ENCODE peak calls at places on chromosomes 4 and X, in eight cellular contexts. One of them, this sample, is unnamed. For H3K4me1, the result is how much of the 10 kb centered on the place peaks cover.

GRCh38 chr4:94453534-94453963 is 1.8 kb downstream of the PDLIM5 start:
- DNase-seq in CD4-positive, CD25-positive, alpha-beta regulatory T cell: no peak
- DNase-seq in neural progenitor cell: no peak
- DNase-seq in heart left ventricle: no peak
- DNase-seq in naive thymus-derived CD4-positive, alpha-beta T cell: no peak
- DNase-seq in HCT116: no peak
- DNase-seq in psoas muscle: no peak
- DNase-seq in left lung: no peak
- DNase-seq in this sample: no peak

GRCh38 chrX:3550160-3550765 is 163.2 kb downstream of the PRKX start:
- DNase-seq in naive thymus-derived CD4-positive, alpha-beta T cell: no peak
- DNase-seq in HCT116: no peak
- DNase-seq in neural progenitor cell: peak
- DNase-seq in CD4-positive, CD25-positive, alpha-beta regulatory T cell: no peak
- DNase-seq in left lung: no peak
- DNase-seq in psoas muscle: no peak
- DNase-seq in heart left ventricle: no peak
- DNase-seq in this sample: no peak

GRCh38 chr4:16772366-16772850 is 126.0 kb downstream of the LDB2 start:
- DNase-seq in psoas muscle: no peak
- DNase-seq in HCT116: no peak
- DNase-seq in left lung: no peak
- DNase-seq in naive thymus-derived CD4-positive, alpha-beta T cell: no peak
- DNase-seq in CD4-positive, CD25-positive, alpha-beta regulatory T cell: no peak
- DNase-seq in heart left ventricle: no peak
- DNase-seq in neural progenitor cell: no peak
- DNase-seq in this sample: no peak

GRCh38 chr4:14853186-14853946 is 148.9 kb upstream of the CPEB2 start:
- DNase-seq in left lung: no peak
- DNase-seq in HCT116: no peak
- DNase-seq in naive thymus-derived CD4-positive, alpha-beta T cell: no peak
- DNase-seq in neural progenitor cell: no peak
- DNase-seq in CD4-positive, CD25-positive, alpha-beta regulatory T cell: no peak
- DNase-seq in heart left ventricle: no peak
- DNase-seq in psoas muscle: no peak
- DNase-seq in this sample: no peak

GRCh38 chrX:1465261-1466231 is 12.8 kb upstream of the ASMTL start:
- DNase-seq in heart left ventricle: peak
- DNase-seq in naive thymus-derived CD4-positive, alpha-beta T cell: no peak
- DNase-seq in neural progenitor cell: no peak
- DNase-seq in left lung: peak
- DNase-seq in HCT116: no peak
- DNase-seq in psoas muscle: no peak
- DNase-seq in CD4-positive, CD25-positive, alpha-beta regulatory T cell: no peak
- DNase-seq in this sample: no peak

GRCh38 chr4:160212078-160212477 is 1109.2 kb downstream of the RAPGEF2 start:
- DNase-seq in naive thymus-derived CD4-positive, alpha-beta T cell: no peak
- DNase-seq in left lung: no peak
- DNase-seq in CD4-positive, CD25-positive, alpha-beta regulatory T cell: no peak
- DNase-seq in HCT116: no peak
- DNase-seq in neural progenitor cell: no peak
- DNase-seq in psoas muscle: no peak
- DNase-seq in heart left ventricle: no peak
- DNase-seq in this sample: no peak

GRCh38 chr4:119014658-119015057 is 121.0 kb upstream of the MYOZ2 start:
- DNase-seq in heart left ventricle: no peak
- DNase-seq in CD4-positive, CD25-positive, alpha-beta regulatory T cell: no peak
- DNase-seq in HCT116: no peak
- DNase-seq in neural progenitor cell: no peak
- DNase-seq in psoas muscle: no peak
- DNase-seq in left lung: no peak
- DNase-seq in naive thymus-derived CD4-positive, alpha-beta T cell: no peak
- DNase-seq in this sample: no peak

GRCh38 chr4:186144180-186144579 is 39.7 kb downstream of the FAM149A start:
- DNase-seq in neural progenitor cell: peak
- DNase-seq in psoas muscle: peak
- DNase-seq in heart left ventricle: no peak
- DNase-seq in left lung: no peak
- DNase-seq in naive thymus-derived CD4-positive, alpha-beta T cell: no peak
- DNase-seq in CD4-positive, CD25-positive, alpha-beta regulatory T cell: no peak
- DNase-seq in HCT116: no peak
- DNase-seq in this sample: no peak

GRCh38 chr4:118772149-118773081 is 63.5 kb downstream of the SEC24D start:
- DNase-seq in neural progenitor cell: peak
- DNase-seq in HCT116: peak
- DNase-seq in psoas muscle: no peak
- DNase-seq in left lung: no peak
- DNase-seq in heart left ventricle: no peak
- DNase-seq in naive thymus-derived CD4-positive, alpha-beta T cell: peak
- DNase-seq in CD4-positive, CD25-positive, alpha-beta regulatory T cell: no peak
- DNase-seq in this sample: peak

GRCh38 chrX:16185725-16186136 is 18.4 kb downstream of the MAGEB17 start:
- DNase-seq in CD4-positive, CD25-positive, alpha-beta regulatory T cell: no peak
- DNase-seq in heart left ventricle: no peak
- DNase-seq in HCT116: peak
- DNase-seq in psoas muscle: no peak
- DNase-seq in left lung: no peak
- DNase-seq in naive thymus-derived CD4-positive, alpha-beta T cell: no peak
- DNase-seq in neural progenitor cell: no peak
- DNase-seq in this sample: no peak

GRCh38 chr4:119106036-119107000 is 29.3 kb upstream of the MYOZ2 start:
- DNase-seq in psoas muscle: no peak
- DNase-seq in neural progenitor cell: no peak
- DNase-seq in HCT116: no peak
- DNase-seq in left lung: no peak
- DNase-seq in CD4-positive, CD25-positive, alpha-beta regulatory T cell: no peak
- DNase-seq in naive thymus-derived CD4-positive, alpha-beta T cell: no peak
- DNase-seq in heart left ventricle: no peak
- DNase-seq in this sample: no peak

GRCh38 chr4:41384992-41385391 is 128.3 kb downstream of the UCHL1 start:
- DNase-seq in neural progenitor cell: no peak
- DNase-seq in psoas muscle: peak
- DNase-seq in left lung: peak
- DNase-seq in CD4-positive, CD25-positive, alpha-beta regulatory T cell: no peak
- DNase-seq in heart left ventricle: peak
- DNase-seq in HCT116: no peak
- DNase-seq in naive thymus-derived CD4-positive, alpha-beta T cell: no peak
- DNase-seq in this sample: no peak

GRCh38 chr4:159060161-159060560 is 42.7 kb upstream of the RAPGEF2 start:
- DNase-seq in CD4-positive, CD25-positive, alpha-beta regulatory T cell: no peak
- DNase-seq in naive thymus-derived CD4-positive, alpha-beta T cell: no peak
- DNase-seq in left lung: no peak
- DNase-seq in psoas muscle: no peak
- DNase-seq in heart left ventricle: no peak
- DNase-seq in HCT116: no peak
- DNase-seq in neural progenitor cell: no peak
- DNase-seq in this sample: no peak

DNA sequence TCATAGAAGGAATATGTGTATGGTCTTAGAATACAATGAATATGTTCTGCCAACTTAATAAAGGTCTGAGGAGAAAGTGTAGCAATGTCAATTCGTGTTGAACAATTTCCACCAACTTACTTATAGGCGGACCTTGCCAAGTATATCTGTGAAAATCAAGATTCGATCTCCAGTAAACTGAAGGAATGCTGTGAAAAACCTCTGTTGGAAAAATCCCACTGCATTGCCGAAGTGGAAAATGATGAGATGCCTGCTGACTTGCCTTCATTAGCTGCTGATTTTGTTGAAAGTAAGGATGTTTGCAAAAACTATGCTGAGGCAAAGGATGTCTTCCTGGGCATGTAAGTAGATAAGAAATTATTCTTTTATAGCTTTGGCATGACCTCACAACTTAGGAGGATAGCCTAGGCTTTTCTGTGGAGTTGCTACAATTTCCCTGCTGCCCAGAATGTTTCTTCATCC is 9.2 kb downstream of the ALB start:
- DNase-seq in neural progenitor cell: no peak
- DNase-seq in naive thymus-derived CD4-positive, alpha-beta T cell: no peak
- DNase-seq in left lung: no peak
- DNase-seq in psoas muscle: no peak
- DNase-seq in HCT116: no peak
- DNase-seq in CD4-positive, CD25-positive, alpha-beta regulatory T cell: no peak
- DNase-seq in heart left ventricle: no peak
- DNase-seq in this sample: no peak
- H3K4me1 ChIP-seq in neural progenitor cell: under half
- H3K4me1 ChIP-seq in naive thymus-derived CD4-positive, alpha-beta T cell: under half
- H3K4me1 ChIP-seq in left lung: under half
- H3K4me1 ChIP-seq in psoas muscle: under half
- H3K4me1 ChIP-seq in HCT116: under half
- H3K4me1 ChIP-seq in CD4-positive, CD25-positive, alpha-beta regulatory T cell: under half
- H3K4me1 ChIP-seq in heart left ventricle: under half
- H3K4me1 ChIP-seq in this sample: under half

GRCh38 chr4:38383646-38384121 is 280.3 kb upstream of the KLF3 start:
- DNase-seq in CD4-positive, CD25-positive, alpha-beta regulatory T cell: no peak
- DNase-seq in left lung: no peak
- DNase-seq in psoas muscle: no peak
- DNase-seq in naive thymus-derived CD4-positive, alpha-beta T cell: no peak
- DNase-seq in neural progenitor cell: no peak
- DNase-seq in heart left ventricle: no peak
- DNase-seq in HCT116: no peak
- DNase-seq in this sample: no peak
- H3K4me1 ChIP-seq in CD4-positive, CD25-positive, alpha-beta regulatory T cell: under half
- H3K4me1 ChIP-seq in left lung: under half
- H3K4me1 ChIP-seq in psoas muscle: under half
- H3K4me1 ChIP-seq in naive thymus-derived CD4-positive, alpha-beta T cell: under half
- H3K4me1 ChIP-seq in neural progenitor cell: under half
- H3K4me1 ChIP-seq in heart left ventricle: under half
- H3K4me1 ChIP-seq in HCT116: under half
- H3K4me1 ChIP-seq in this sample: under half

DNA sequence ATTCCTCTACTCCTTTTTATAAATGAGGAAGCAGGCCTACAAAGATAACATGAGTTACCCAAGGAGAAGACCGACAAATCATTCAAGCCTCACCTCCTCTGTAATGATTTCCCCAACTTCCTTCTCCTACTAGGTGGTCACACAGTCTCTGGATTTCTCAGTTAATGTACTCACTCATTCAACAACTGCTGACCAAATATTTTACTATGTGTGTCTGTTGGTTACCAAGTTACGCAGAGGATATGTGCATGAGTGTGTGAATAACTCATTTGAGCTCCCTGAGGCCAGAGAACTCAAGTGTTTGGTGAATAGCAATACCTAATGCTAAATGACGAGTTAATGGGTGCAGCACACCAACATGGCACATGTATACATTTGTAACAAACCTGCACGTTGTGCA is 10.4 kb downstream of the CASK start:
- DNase-seq in naive thymus-derived CD4-positive, alpha-beta T cell: no peak
- DNase-seq in left lung: no peak
- DNase-seq in psoas muscle: no peak
- DNase-seq in CD4-positive, CD25-positive, alpha-beta regulatory T cell: no peak
- DNase-seq in HCT116: no peak
- DNase-seq in neural progenitor cell: no peak
- DNase-seq in heart left ventricle: no peak
- DNase-seq in this sample: no peak
- H3K4me1 ChIP-seq in naive thymus-derived CD4-positive, alpha-beta T cell: under half
- H3K4me1 ChIP-seq in left lung: under half
- H3K4me1 ChIP-seq in psoas muscle: under half
- H3K4me1 ChIP-seq in CD4-positive, CD25-positive, alpha-beta regulatory T cell: under half
- H3K4me1 ChIP-seq in HCT116: under half
- H3K4me1 ChIP-seq in neural progenitor cell: under half
- H3K4me1 ChIP-seq in heart left ventricle: under half
- H3K4me1 ChIP-seq in this sample: under half

GRCh38 chrX:30734782-30735181 is 81.6 kb downstream of the GK start:
- DNase-seq in HCT116: no peak
- DNase-seq in left lung: no peak
- DNase-seq in psoas muscle: no peak
- DNase-seq in naive thymus-derived CD4-positive, alpha-beta T cell: no peak
- DNase-seq in neural progenitor cell: no peak
- DNase-seq in heart left ventricle: no peak
- DNase-seq in CD4-positive, CD25-positive, alpha-beta regulatory T cell: no peak
- DNase-seq in this sample: no peak
- H3K4me1 ChIP-seq in HCT116: under half
- H3K4me1 ChIP-seq in left lung: under half
- H3K4me1 ChIP-seq in psoas muscle: under half
- H3K4me1 ChIP-seq in naive thymus-derived CD4-positive, alpha-beta T cell: under half
- H3K4me1 ChIP-seq in neural progenitor cell: under half
- H3K4me1 ChIP-seq in heart left ventricle: under half
- H3K4me1 ChIP-seq in CD4-positive, CD25-positive, alpha-beta regulatory T cell: under half
- H3K4me1 ChIP-seq in this sample: under half

GRCh38 chr4:107856901-107857300 is 32.2 kb downstream of the SGMS2 start:
- DNase-seq in naive thymus-derived CD4-positive, alpha-beta T cell: no peak
- DNase-seq in HCT116: no peak
- DNase-seq in CD4-positive, CD25-positive, alpha-beta regulatory T cell: no peak
- DNase-seq in heart left ventricle: no peak
- DNase-seq in left lung: no peak
- DNase-seq in neural progenitor cell: no peak
- DNase-seq in psoas muscle: no peak
- DNase-seq in this sample: no peak
- H3K4me1 ChIP-seq in naive thymus-derived CD4-positive, alpha-beta T cell: under half
- H3K4me1 ChIP-seq in HCT116: under half
- H3K4me1 ChIP-seq in CD4-positive, CD25-positive, alpha-beta regulatory T cell: under half
- H3K4me1 ChIP-seq in heart left ventricle: under half
- H3K4me1 ChIP-seq in left lung: under half
- H3K4me1 ChIP-seq in neural progenitor cell: under half
- H3K4me1 ChIP-seq in psoas muscle: under half
- H3K4me1 ChIP-seq in this sample: under half

This sample was measured in OCI-LY7.